ENCODE peak calls at places on chromosomes 3 and 15, in eight cellular contexts. J, M, W, D, F, B, G and C are unnamed samples.

GRCh38 chr3:52098108-52098507 is 41.7 kb upstream of the DUSP7 start:
- DNase-seq in G (no peak), F (no peak), J (no peak), D (no peak), B (no peak), M (no peak), W (no peak), C (no peak)

GRCh38 chr3:191774485-191774884 is 313.5 kb downstream of the PYDC2 start:
- DNase-seq in M (no peak), B (peak; percentile 82), D (no peak), J (peak; percentile 89), W (no peak), G (no peak), F (no peak), C (no peak)

GRCh38 chr15:63156086-63156707 is 1.1 kb downstream of the RPS27L start:
- DNase-seq in W (no peak), G (peak; percentile 32), F (no peak), J (no peak), B (no peak), M (no peak), D (no peak), C (peak; percentile 53)

GRCh38 chr3:131250466-131250865 is 131.1 kb upstream of the NUDT16 start:
- DNase-seq in D (no peak), W (no peak), M (no peak), B (no peak), G (no peak), F (no peak), J (no peak), C (no peak)

GRCh38 chr3:159417761-159418160 is 570.9 kb upstream of the IL12A start:
- DNase-seq in W (no peak), B (no peak), D (no peak), G (no peak), M (no peak), F (no peak), J (no peak), C (no peak)

GRCh38 chr15:65985387-65985786 is 116.1 kb downstream of the RAB11A start:
- DNase-seq in B (no peak), W (no peak), J (no peak), G (no peak), F (no peak), D (no peak), M (no peak), C (peak; percentile 15)

GRCh38 chr3:157081681-157082210 is 78.2 kb downstream of the CCNL1 start:
- DNase-seq in W (peak; percentile 80), J (peak; percentile 98), D (peak; percentile 92), B (peak; percentile 93), F (no peak), M (peak; percentile 75), G (peak; percentile 74), C (no peak)

GRCh38 chr3:45593708-45594601 is 596 bp upstream of the LIMD1 start:
- DNase-seq in B (no peak), G (peak; percentile 92), F (peak; percentile 77), J (peak; percentile 31), D (peak; percentile 64), W (peak; percentile 69), M (peak; percentile 95), C (peak; percentile 84)

GRCh38 chr15:50544368-50544767 is 2.1 kb downstream of the USP50 start:
- DNase-seq in D (no peak), G (no peak), B (no peak), F (no peak), W (no peak), M (no peak), J (no peak), C (peak; percentile 20)

GRCh38 chr3:150278843-150279341 is 129.2 kb upstream of the TSC22D2 start:
- DNase-seq in F (peak; percentile 42), W (no peak), D (peak; percentile 65), G (no peak), M (no peak), J (peak; percentile 64), B (no peak), C (no peak)

GRCh38 chr15:55588070-55588817 is at the start of gene PYGO1:
- DNase-seq in F (no peak), G (peak; percentile 77), W (peak; percentile 17), J (peak; percentile 28), M (peak; percentile 83), D (peak; percentile 82), B (peak; percentile 29), C (peak; percentile 72)